ENCODE peak calls at places on chromosomes 7 and 10, in five cellular contexts. G is lower lobe of right lung; Z is CD8-positive, alpha-beta T cell; E is psoas muscle; T is AG09319. I is an unnamed sample.

GRCh38 chr10:17357781-17358180 is 96.6 kb downstream of the ST8SIA6 start:
- DNase-seq in G (no peak), Z (no peak), E (no peak), T (no peak), I (no peak)

GRCh38 chr10:12056758-12057157 is 12.0 kb upstream of the DHTKD1 start:
- DNase-seq in G (no peak), Z (no peak), E (no peak), T (no peak), I (no peak)

GRCh38 chr7:143392875-143393266 is 11.7 kb downstream of the ZYX start:
- DNase-seq in G (no peak), Z (no peak), E (no peak), T (no peak), I (no peak)

GRCh38 chr7:132618956-132619305 is 42.7 kb upstream of the PLXNA4 start:
- DNase-seq in G (no peak), Z (no peak), E (no peak), T (no peak), I (no peak)

GRCh38 chr10:107689318-107689717 is 524.8 kb upstream of the SORCS1 start:
- DNase-seq in G (no peak), Z (no peak), E (no peak), T (no peak), I (no peak)

GRCh38 chr7:6614941-6615737 is at the start of gene ZNF853:
- DNase-seq in G (no peak), Z (no peak), E (no peak), T (no peak), I (no peak)

GRCh38 chr10:83545901-83546391 is 593.4 kb upstream of the GHITM start:
- DNase-seq in G (no peak), Z (no peak), E (no peak), T (no peak), I (no peak)

GRCh38 chr7:150656047-150656446 is 23.9 kb upstream of the GIMAP6 start:
- DNase-seq in G (no peak), Z (no peak), E (no peak), T (no peak), I (no peak)

GRCh38 chr7:99791667-99792356 is 7.8 kb upstream of the CYP3A4 start:
- DNase-seq in G (no peak), Z (no peak), E (no peak), T (no peak), I (no peak)

GRCh38 chr7:92717982-92718716 is 118.2 kb downstream of the CDK6 start:
- DNase-seq in G (peak), Z (peak), E (peak), T (no peak), I (peak)

GRCh38 chr7:48126037-48126436 is 37.0 kb downstream of the UPP1 start:
- DNase-seq in G (no peak), Z (no peak), E (no peak), T (no peak), I (no peak)

GRCh38 chr10:30527623-30528426 is 93.8 kb downstream of the MAP3K8 start:
- DNase-seq in G (no peak), Z (no peak), E (no peak), T (no peak), I (no peak)

GRCh38 chr7:1974714-1975113 is 258.0 kb downstream of the MAD1L1 start:
- DNase-seq in G (peak), Z (no peak), E (peak), T (no peak), I (no peak)

GRCh38 chr10:4652111-4653010 is 173.6 kb upstream of the AKR1E2 start:
- DNase-seq in G (no peak), Z (no peak), E (no peak), T (no peak), I (no peak)

GRCh38 chr7:14950013-14950412 is 47.5 kb upstream of the DGKB start:
- DNase-seq in G (no peak), Z (no peak), E (no peak), T (no peak), I (no peak)

GRCh38 chr10:34186740-34187139 is 628.4 kb downstream of the PARD3 start:
- DNase-seq in G (no peak), Z (no peak), E (no peak), T (no peak), I (no peak)

GRCh38 chr10:76359001-76359400 is 927.6 kb downstream of the LRMDA start:
- DNase-seq in G (no peak), Z (no peak), E (no peak), T (no peak), I (no peak)

GRCh38 chr7:6401536-6401935 is 46.2 kb downstream of the DAGLB start:
- DNase-seq in G (no peak), Z (no peak), E (no peak), T (no peak), I (no peak)

GRCh38 chr7:55109384-55110167 is 90.8 kb downstream of the EGFR start:
- DNase-seq in G (no peak), Z (no peak), E (no peak), T (no peak), I (no peak)

GRCh38 chr10:11741608-11742007 is 574 bp upstream of the ECHDC3 start:
- DNase-seq in G (no peak), Z (no peak), E (no peak), T (no peak), I (no peak)

GRCh38 chr7:100176096-100176835 is 915 bp downstream of the GPC2 start:
- DNase-seq in G (no peak), Z (no peak), E (no peak), T (no peak), I (no peak)

GRCh38 chr10:43958964-43959363 is 310.3 kb upstream of the ZNF32 start:
- DNase-seq in G (no peak), Z (no peak), E (no peak), T (no peak), I (no peak)

GRCh38 chr7:80929619-80930018 is 10.8 kb upstream of the SEMA3C start:
- DNase-seq in G (no peak), Z (no peak), E (no peak), T (no peak), I (no peak)

GRCh38 chr10:74079914-74080590 is 70.6 kb downstream of the AP3M1 start:
- DNase-seq in G (no peak), Z (no peak), E (no peak), T (no peak), I (no peak)

GRCh38 chr7:154907651-154908620 is 95.0 kb downstream of the PAXIP1 start:
- DNase-seq in G (no peak), Z (no peak), E (no peak), T (no peak), I (no peak)

GRCh38 chr10:87659571-87660483 is at the start of gene PAPSS2:
- DNase-seq in G (peak), Z (no peak), E (peak), T (peak), I (peak)

GRCh38 chr7:157663061-157663863 is 326.5 kb downstream of the DNAJB6 start:
- DNase-seq in G (no peak), Z (no peak), E (no peak), T (no peak), I (no peak)

GRCh38 chr7:104643587-104644217 is 315.3 kb downstream of the LHFPL3 start:
- DNase-seq in G (no peak), Z (no peak), E (no peak), T (no peak), I (no peak)

GRCh38 chr10:129809841-129810240 is 154.2 kb downstream of the EBF3 start:
- DNase-seq in G (no peak), Z (no peak), E (no peak), T (no peak), I (no peak)

GRCh38 chr10:52652431-52653220 is 120.0 kb downstream of the MBL2 start:
- DNase-seq in G (no peak), Z (no peak), E (no peak), T (no peak), I (no peak)

GRCh38 chr7:114718861-114719260 is 203.0 kb upstream of the MDFIC start:
- DNase-seq in G (no peak), Z (no peak), E (no peak), T (no peak), I (no peak)

GRCh38 chr10:70774810-70775678 is 10.1 kb downstream of the TBATA start:
- DNase-seq in G (peak), Z (no peak), E (no peak), T (no peak), I (no peak)

GRCh38 chr10:70776455-70777005 is 8.6 kb downstream of the TBATA start:
- DNase-seq in G (no peak), Z (no peak), E (no peak), T (no peak), I (no peak)

GRCh38 chr10:70773965-70774809 is 11.0 kb downstream of the TBATA start:
- DNase-seq in G (no peak), Z (no peak), E (no peak), T (no peak), I (no peak)

GRCh38 chr10:70777063-70777875 is 7.9 kb downstream of the TBATA start:
- DNase-seq in G (no peak), Z (no peak), E (no peak), T (no peak), I (no peak)

GRCh38 chr10:70775679-70776454 is 9.3 kb downstream of the TBATA start:
- DNase-seq in G (no peak), Z (no peak), E (no peak), T (no peak), I (no peak)
- TF ChIP-seq CTCF in G (no peak), Z (no peak), E (no peak), T (no peak), I (no peak)

GRCh38 chr7:140661124-140661523 is 11.6 kb upstream of the ADCK2 start:
- DNase-seq in G (no peak), Z (no peak), E (no peak), T (no peak), I (no peak)
- TF ChIP-seq CTCF in G (no peak), Z (no peak), E (no peak), T (peak), I (no peak)

DNA sequence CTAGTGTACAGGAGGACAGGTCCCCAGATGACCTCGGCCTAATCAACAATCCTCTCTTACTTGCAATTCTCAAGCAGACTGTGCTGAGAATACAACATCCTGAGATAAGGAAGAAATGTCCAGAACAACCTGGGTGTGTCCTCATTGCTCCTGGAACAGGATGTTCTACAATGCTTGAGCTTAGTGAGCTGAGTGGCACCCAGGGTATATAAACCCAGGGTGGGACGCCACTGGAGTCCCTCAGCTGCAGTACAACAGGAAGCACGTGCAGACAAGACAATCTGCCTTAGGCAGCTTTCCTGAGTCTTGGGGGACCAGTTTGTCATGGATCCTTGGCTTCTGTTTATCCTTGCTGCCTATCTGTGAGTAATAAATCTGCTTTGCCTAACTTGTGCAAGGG is 27.7 kb upstream of the SLC25A13 start:
- DNase-seq in G (no peak), Z (no peak), E (no peak), T (no peak), I (peak)
- TF ChIP-seq CTCF in G (no peak), Z (no peak), E (no peak), T (no peak), I (no peak)

GRCh38 chr10:115171392-115171960 is 78.3 kb downstream of the ATRNL1 start:
- DNase-seq in G (no peak), Z (no peak), E (no peak), T (no peak), I (no peak)
- TF ChIP-seq CTCF in G (peak), Z (no peak), E (peak), T (peak), I (no peak)

GRCh38 chr7:73341877-73342276 is 13.9 kb downstream of the FKBP6 start:
- DNase-seq in G (no peak), Z (no peak), E (no peak), T (no peak), I (no peak)

GRCh38 chr7:73350311-73351068 is 22.5 kb downstream of the FKBP6 start:
- DNase-seq in G (no peak), Z (no peak), E (no peak), T (no peak), I (no peak)

GRCh38 chr7:73343671-73344380 is 15.9 kb downstream of the FKBP6 start:
- DNase-seq in G (no peak), Z (no peak), E (no peak), T (no peak), I (no peak)

GRCh38 chr7:73342645-73343044 is 14.7 kb downstream of the FKBP6 start:
- DNase-seq in G (no peak), Z (no peak), E (no peak), T (no peak), I (peak)

DNA sequence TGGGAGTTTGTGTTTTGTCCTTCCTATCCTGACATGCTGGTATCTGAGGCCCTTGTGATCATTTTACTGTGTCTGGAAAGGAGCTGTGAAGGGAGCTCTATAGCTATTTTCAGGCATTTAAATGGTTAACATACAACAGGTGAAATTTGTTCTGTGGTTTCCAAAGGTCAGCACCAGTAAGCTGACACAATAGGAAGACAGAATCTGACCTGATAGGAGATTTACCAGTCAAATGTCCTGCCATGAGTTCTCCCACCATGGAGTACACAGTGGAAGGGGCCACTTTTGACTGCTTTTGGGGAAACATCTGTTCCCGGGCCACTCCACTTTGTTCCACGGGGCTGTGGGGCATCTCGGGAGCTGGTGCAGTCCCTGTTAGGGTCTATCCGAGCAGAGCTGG is 17.6 kb downstream of the FKBP6 start:
- DNase-seq in G (no peak), Z (no peak), E (no peak), T (no peak), I (no peak)
- TF ChIP-seq CTCF in G (no peak), Z (no peak), E (no peak), T (no peak), I (no peak)

GRCh38 chr7:27737591-27737990 is 2.4 kb upstream of the TAX1BP1 start:
- DNase-seq in G (no peak), Z (no peak), E (no peak), T (no peak), I (peak)

GRCh38 chr7:27734583-27734982 is 5.4 kb upstream of the TAX1BP1 start:
- DNase-seq in G (no peak), Z (no peak), E (no peak), T (no peak), I (no peak)

GRCh38 chr7:27737178-27737577 is 2.8 kb upstream of the TAX1BP1 start:
- DNase-seq in G (no peak), Z (no peak), E (no peak), T (no peak), I (no peak)

GRCh38 chr7:27739301-27739913 is 555 bp upstream of the TAX1BP1 start:
- DNase-seq in G (peak), Z (no peak), E (no peak), T (no peak), I (no peak)

DNA sequence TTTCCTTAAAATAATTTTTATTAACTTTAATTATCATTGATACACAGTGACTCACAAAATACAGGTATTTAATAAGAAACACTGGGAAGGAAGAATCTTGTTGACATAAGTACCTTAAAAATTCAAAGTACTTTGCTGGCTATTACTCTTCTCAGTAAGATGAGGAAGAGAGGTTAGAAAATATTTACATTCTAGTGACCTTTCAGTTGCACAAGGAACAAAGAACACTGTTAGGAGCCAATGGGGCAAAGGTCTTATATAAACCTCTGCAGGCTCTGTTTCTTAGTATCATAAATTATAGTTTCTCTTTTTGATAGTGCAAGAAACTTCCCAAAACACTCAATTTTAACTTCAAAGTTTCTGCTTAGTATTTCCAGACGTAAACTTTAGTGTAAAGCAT is 4.8 kb upstream of the TAX1BP1 start:
- DNase-seq in G (no peak), Z (no peak), E (no peak), T (no peak), I (no peak)
- TF ChIP-seq CTCF in G (no peak), Z (no peak), E (no peak), T (no peak), I (no peak)

I was measured in mucosa of descending colon.